ENCODE peak calls at places on chromosomes 2 and 18, in nine cellular contexts. One of them, this sample, is unnamed.

GRCh38 chr18:77622009-77622692 is 372.5 kb downstream of the GALR1 start:
- DNase-seq in IMR-90: no peak
- DNase-seq in mesothelial cell of epicardium: no peak
- DNase-seq in breast epithelium: no peak
- DNase-seq in HFFc6: no peak
- DNase-seq in left ventricle myocardium superior: no peak
- DNase-seq in upper lobe of right lung: no peak
- DNase-seq in kidney glomerular epithelial cell: no peak
- DNase-seq in DMS 273 treated with DMSO at 0.1 percent for 48 hours: no peak
- DNase-seq in this sample: no peak

GRCh38 chr2:105783151-105783738 is 38.5 kb downstream of the NCK2 start:
- DNase-seq in DMS 273 treated with DMSO at 0.1 percent for 48 hours: no peak
- DNase-seq in breast epithelium: no peak
- DNase-seq in left ventricle myocardium superior: no peak
- DNase-seq in mesothelial cell of epicardium: no peak
- DNase-seq in IMR-90: no peak
- DNase-seq in upper lobe of right lung: no peak
- DNase-seq in kidney glomerular epithelial cell: no peak
- DNase-seq in HFFc6: no peak
- DNase-seq in this sample: no peak

GRCh38 chr2:161090401-161090800 is 69.8 kb upstream of the TANK start:
- DNase-seq in IMR-90: peak
- DNase-seq in upper lobe of right lung: no peak
- DNase-seq in HFFc6: no peak
- DNase-seq in mesothelial cell of epicardium: no peak
- DNase-seq in kidney glomerular epithelial cell: no peak
- DNase-seq in left ventricle myocardium superior: no peak
- DNase-seq in breast epithelium: no peak
- DNase-seq in DMS 273 treated with DMSO at 0.1 percent for 48 hours: no peak
- DNase-seq in this sample: no peak

GRCh38 chr2:193517615-193518014 is 1322.9 kb upstream of the TMEFF2 start:
- DNase-seq in mesothelial cell of epicardium: no peak
- DNase-seq in DMS 273 treated with DMSO at 0.1 percent for 48 hours: no peak
- DNase-seq in breast epithelium: no peak
- DNase-seq in kidney glomerular epithelial cell: peak
- DNase-seq in left ventricle myocardium superior: no peak
- DNase-seq in IMR-90: no peak
- DNase-seq in upper lobe of right lung: no peak
- DNase-seq in HFFc6: no peak
- DNase-seq in this sample: no peak

GRCh38 chr2:90069290-90069894 is 1377.9 kb downstream of the RPIA start:
- DNase-seq in HFFc6: peak
- DNase-seq in left ventricle myocardium superior: peak
- DNase-seq in mesothelial cell of epicardium: no peak
- DNase-seq in breast epithelium: no peak
- DNase-seq in kidney glomerular epithelial cell: peak
- DNase-seq in IMR-90: no peak
- DNase-seq in upper lobe of right lung: peak
- DNase-seq in DMS 273 treated with DMSO at 0.1 percent for 48 hours: no peak
- DNase-seq in this sample: peak

GRCh38 chr18:59921384-59921891 is 21.6 kb downstream of the PMAIP1 start:
- DNase-seq in DMS 273 treated with DMSO at 0.1 percent for 48 hours: peak
- DNase-seq in IMR-90: no peak
- DNase-seq in HFFc6: no peak
- DNase-seq in upper lobe of right lung: no peak
- DNase-seq in kidney glomerular epithelial cell: no peak
- DNase-seq in breast epithelium: no peak
- DNase-seq in left ventricle myocardium superior: no peak
- DNase-seq in mesothelial cell of epicardium: no peak
- DNase-seq in this sample: no peak

GRCh38 chr2:100291152-100291970 is 30.9 kb downstream of the LONRF2 start:
- DNase-seq in kidney glomerular epithelial cell: peak
- DNase-seq in IMR-90: peak
- DNase-seq in mesothelial cell of epicardium: no peak
- DNase-seq in left ventricle myocardium superior: no peak
- DNase-seq in upper lobe of right lung: peak
- DNase-seq in HFFc6: peak
- DNase-seq in breast epithelium: peak
- DNase-seq in DMS 273 treated with DMSO at 0.1 percent for 48 hours: peak
- DNase-seq in this sample: peak

GRCh38 chr2:121207494-121207893 is 77.5 kb downstream of the TFCP2L1 start:
- DNase-seq in kidney glomerular epithelial cell: no peak
- DNase-seq in IMR-90: no peak
- DNase-seq in mesothelial cell of epicardium: no peak
- DNase-seq in DMS 273 treated with DMSO at 0.1 percent for 48 hours: no peak
- DNase-seq in left ventricle myocardium superior: no peak
- DNase-seq in upper lobe of right lung: no peak
- DNase-seq in breast epithelium: no peak
- DNase-seq in HFFc6: no peak
- DNase-seq in this sample: no peak

GRCh38 chr2:201357216-201357615 is at the start of gene FLACC1:
- DNase-seq in DMS 273 treated with DMSO at 0.1 percent for 48 hours: no peak
- DNase-seq in breast epithelium: no peak
- DNase-seq in IMR-90: peak
- DNase-seq in mesothelial cell of epicardium: no peak
- DNase-seq in left ventricle myocardium superior: no peak
- DNase-seq in HFFc6: peak
- DNase-seq in upper lobe of right lung: no peak
- DNase-seq in kidney glomerular epithelial cell: peak
- DNase-seq in this sample: peak

GRCh38 chr2:239647037-239647436 is 246.2 kb upstream of the HDAC4 start:
- DNase-seq in mesothelial cell of epicardium: no peak
- DNase-seq in HFFc6: no peak
- DNase-seq in kidney glomerular epithelial cell: no peak
- DNase-seq in IMR-90: no peak
- DNase-seq in breast epithelium: no peak
- DNase-seq in DMS 273 treated with DMSO at 0.1 percent for 48 hours: no peak
- DNase-seq in upper lobe of right lung: no peak
- DNase-seq in left ventricle myocardium superior: no peak
- DNase-seq in this sample: no peak

GRCh38 chr18:12061685-12062084 is 32.0 kb upstream of the ANKRD62 start:
- DNase-seq in DMS 273 treated with DMSO at 0.1 percent for 48 hours: no peak
- DNase-seq in HFFc6: no peak
- DNase-seq in kidney glomerular epithelial cell: no peak
- DNase-seq in left ventricle myocardium superior: no peak
- DNase-seq in breast epithelium: no peak
- DNase-seq in mesothelial cell of epicardium: no peak
- DNase-seq in upper lobe of right lung: no peak
- DNase-seq in IMR-90: no peak
- DNase-seq in this sample: no peak

This sample was measured in pancreas.